ENCODE peak calls at places on chromosomes 5 and 9, in nine cellular contexts. One of them, this sample, is unnamed.

GRCh38 chr9:93910196-93910595 is 45.0 kb downstream of the BARX1 start:
- DNase-seq in COR-L47: no peak
- DNase-seq in stimulated activated CD8-positive, alpha-beta memory T cell treated with anti-CD3 and anti-CD28 coated beads, Interleukin-12 subunit alpha, Interleukin-12 subunit beta, amount 100 ng/mL, for 1 hour: no peak
- DNase-seq in adrenal gland: no peak
- DNase-seq in hepatic stellate cell: no peak
- DNase-seq in bronchial epithelial cell: no peak
- DNase-seq in GM12865: no peak
- DNase-seq in body of pancreas: no peak
- DNase-seq in AG09319: no peak
- DNase-seq in this sample: no peak

GRCh38 chr5:33188089-33188488 is 252.7 kb upstream of the TARS1 start:
- DNase-seq in COR-L47: no peak
- DNase-seq in stimulated activated CD8-positive, alpha-beta memory T cell treated with anti-CD3 and anti-CD28 coated beads, Interleukin-12 subunit alpha, Interleukin-12 subunit beta, amount 100 ng/mL, for 1 hour: no peak
- DNase-seq in adrenal gland: no peak
- DNase-seq in hepatic stellate cell: no peak
- DNase-seq in bronchial epithelial cell: no peak
- DNase-seq in GM12865: no peak
- DNase-seq in body of pancreas: no peak
- DNase-seq in AG09319: no peak
- DNase-seq in this sample: no peak

GRCh38 chr5:147484708-147485020 is 25.2 kb downstream of the DPYSL3 start:
- DNase-seq in COR-L47: no peak
- DNase-seq in stimulated activated CD8-positive, alpha-beta memory T cell treated with anti-CD3 and anti-CD28 coated beads, Interleukin-12 subunit alpha, Interleukin-12 subunit beta, amount 100 ng/mL, for 1 hour: no peak
- DNase-seq in adrenal gland: no peak
- DNase-seq in hepatic stellate cell: no peak
- DNase-seq in bronchial epithelial cell: no peak
- DNase-seq in GM12865: no peak
- DNase-seq in body of pancreas: no peak
- DNase-seq in AG09319: no peak
- DNase-seq in this sample: no peak

GRCh38 chr5:120567921-120568320 is 103.8 kb downstream of the PRR16 start:
- DNase-seq in COR-L47: no peak
- DNase-seq in stimulated activated CD8-positive, alpha-beta memory T cell treated with anti-CD3 and anti-CD28 coated beads, Interleukin-12 subunit alpha, Interleukin-12 subunit beta, amount 100 ng/mL, for 1 hour: no peak
- DNase-seq in adrenal gland: no peak
- DNase-seq in hepatic stellate cell: no peak
- DNase-seq in bronchial epithelial cell: no peak
- DNase-seq in GM12865: no peak
- DNase-seq in body of pancreas: no peak
- DNase-seq in AG09319: no peak
- DNase-seq in this sample: no peak

GRCh38 chr5:93274291-93274690 is 306.7 kb downstream of the NR2F1-AS1 start:
- DNase-seq in COR-L47: no peak
- DNase-seq in stimulated activated CD8-positive, alpha-beta memory T cell treated with anti-CD3 and anti-CD28 coated beads, Interleukin-12 subunit alpha, Interleukin-12 subunit beta, amount 100 ng/mL, for 1 hour: no peak
- DNase-seq in adrenal gland: no peak
- DNase-seq in hepatic stellate cell: peak
- DNase-seq in bronchial epithelial cell: peak
- DNase-seq in GM12865: no peak
- DNase-seq in body of pancreas: no peak
- DNase-seq in AG09319: no peak
- DNase-seq in this sample: no peak

GRCh38 chr5:68522863-68523262 is 307.3 kb downstream of the PIK3R1 start:
- DNase-seq in COR-L47: no peak
- DNase-seq in stimulated activated CD8-positive, alpha-beta memory T cell treated with anti-CD3 and anti-CD28 coated beads, Interleukin-12 subunit alpha, Interleukin-12 subunit beta, amount 100 ng/mL, for 1 hour: no peak
- DNase-seq in adrenal gland: no peak
- DNase-seq in hepatic stellate cell: no peak
- DNase-seq in bronchial epithelial cell: no peak
- DNase-seq in GM12865: no peak
- DNase-seq in body of pancreas: no peak
- DNase-seq in AG09319: no peak
- DNase-seq in this sample: no peak

GRCh38 chr5:151733727-151734408 is 24.6 kb downstream of the ATOX1 start:
- DNase-seq in COR-L47: no peak
- DNase-seq in stimulated activated CD8-positive, alpha-beta memory T cell treated with anti-CD3 and anti-CD28 coated beads, Interleukin-12 subunit alpha, Interleukin-12 subunit beta, amount 100 ng/mL, for 1 hour: no peak
- DNase-seq in adrenal gland: no peak
- DNase-seq in hepatic stellate cell: no peak
- DNase-seq in bronchial epithelial cell: no peak
- DNase-seq in GM12865: no peak
- DNase-seq in body of pancreas: no peak
- DNase-seq in AG09319: no peak
- DNase-seq in this sample: no peak

GRCh38 chr9:69809304-69809863 is 11.2 kb upstream of the CFAP95 start:
- DNase-seq in COR-L47: no peak
- DNase-seq in stimulated activated CD8-positive, alpha-beta memory T cell treated with anti-CD3 and anti-CD28 coated beads, Interleukin-12 subunit alpha, Interleukin-12 subunit beta, amount 100 ng/mL, for 1 hour: no peak
- DNase-seq in adrenal gland: no peak
- DNase-seq in hepatic stellate cell: peak
- DNase-seq in bronchial epithelial cell: peak
- DNase-seq in GM12865: peak
- DNase-seq in body of pancreas: no peak
- DNase-seq in AG09319: no peak
- DNase-seq in this sample: peak

GRCh38 chr9:7303932-7304331 is 495.6 kb downstream of the DMAC1 start:
- DNase-seq in COR-L47: no peak
- DNase-seq in stimulated activated CD8-positive, alpha-beta memory T cell treated with anti-CD3 and anti-CD28 coated beads, Interleukin-12 subunit alpha, Interleukin-12 subunit beta, amount 100 ng/mL, for 1 hour: no peak
- DNase-seq in adrenal gland: no peak
- DNase-seq in hepatic stellate cell: no peak
- DNase-seq in bronchial epithelial cell: no peak
- DNase-seq in GM12865: no peak
- DNase-seq in body of pancreas: no peak
- DNase-seq in AG09319: no peak
- DNase-seq in this sample: no peak

GRCh38 chr5:16271851-16272250 is 92.3 kb upstream of the MARCHF11 start:
- DNase-seq in COR-L47: peak
- DNase-seq in stimulated activated CD8-positive, alpha-beta memory T cell treated with anti-CD3 and anti-CD28 coated beads, Interleukin-12 subunit alpha, Interleukin-12 subunit beta, amount 100 ng/mL, for 1 hour: no peak
- DNase-seq in adrenal gland: no peak
- DNase-seq in hepatic stellate cell: no peak
- DNase-seq in bronchial epithelial cell: no peak
- DNase-seq in GM12865: no peak
- DNase-seq in body of pancreas: no peak
- DNase-seq in AG09319: no peak
- DNase-seq in this sample: no peak